ENCODE peak calls at places on chromosomes 11 and 22, in eight cellular contexts. P is uterus, B is fibroblast of mammary gland, Q is cardiac fibroblast, M is osteocyte, C is nephron progenitor cell, D is progenitor cell of endocrine pancreas, R is BE2C. F is an unnamed sample.

GRCh38 chr11:61290905-61291690 is 4.0 kb downstream of the VWCE start:
- DNase-seq in P (no peak), B (no peak), Q (no peak), M (no peak), C (no peak), D (no peak), R (no peak), F (no peak)

GRCh38 chr22:19463491-19464469 is 15.2 kb downstream of the UFD1 start:
- DNase-seq in P (no peak), B (peak), Q (no peak), M (no peak), C (no peak), D (no peak), R (peak), F (no peak)

GRCh38 chr11:27497911-27498310 is 8.7 kb downstream of the LIN7C start:
- DNase-seq in P (no peak), B (no peak), Q (no peak), M (no peak), C (no peak), D (no peak), R (no peak), F (no peak)

GRCh38 chr22:25629613-25630012 is 65.1 kb downstream of the GRK3 start:
- DNase-seq in P (no peak), B (no peak), Q (no peak), M (no peak), C (no peak), D (no peak), R (no peak), F (no peak)

GRCh38 chr11:126176853-126177470 is 34.5 kb downstream of the RPUSD4 start:
- DNase-seq in P (no peak), B (no peak), Q (no peak), M (no peak), C (no peak), D (no peak), R (no peak), F (no peak)

GRCh38 chr11:131537729-131538128 is 167.3 kb downstream of the NTM start:
- DNase-seq in P (no peak), B (no peak), Q (no peak), M (no peak), C (no peak), D (no peak), R (no peak), F (no peak)

GRCh38 chr11:68412593-68413475 is 47.7 kb upstream of the PPP6R3 start:
- DNase-seq in P (peak), B (peak), Q (peak), M (no peak), C (no peak), D (no peak), R (no peak), F (no peak)

GRCh38 chr11:122108192-122108799 is 7.7 kb downstream of the BLID start:
- DNase-seq in P (peak), B (peak), Q (peak), M (no peak), C (peak), D (no peak), R (peak), F (no peak)

GRCh38 chr11:34433899-34434298 is 4.8 kb upstream of the CAT start:
- DNase-seq in P (no peak), B (no peak), Q (no peak), M (no peak), C (no peak), D (no peak), R (no peak), F (no peak)

GRCh38 chr11:59173080-59173963 is 1.4 kb downstream of the DTX4 start:
- DNase-seq in P (peak), B (no peak), Q (peak), M (peak), C (peak), D (peak), R (no peak), F (no peak)

GRCh38 chr11:126422446-126422845 is 67.0 kb downstream of the ST3GAL4 start:
- DNase-seq in P (no peak), B (no peak), Q (no peak), M (no peak), C (no peak), D (no peak), R (no peak), F (no peak)

GRCh38 chr11:4041731-4042391 is 52.7 kb upstream of the RRM1 start:
- DNase-seq in P (no peak), B (peak), Q (peak), M (no peak), C (no peak), D (no peak), R (no peak), F (no peak)

GRCh38 chr11:57499413-57499982 is 16.0 kb downstream of the SLC43A1 start:
- DNase-seq in P (peak), B (peak), Q (peak), M (peak), C (peak), D (peak), R (peak), F (peak)

GRCh38 chr22:17098379-17098819 is 13.6 kb downstream of the IL17RA start:
- DNase-seq in P (no peak), B (no peak), Q (no peak), M (no peak), C (no peak), D (no peak), R (no peak), F (no peak)

GRCh38 chr11:128555606-128556005 is 31.8 kb downstream of the ETS1 start:
- DNase-seq in P (no peak), B (peak), Q (peak), M (no peak), C (no peak), D (no peak), R (peak), F (no peak)
- TF ChIP-seq CTCF in P (no peak), B (peak), Q (peak), M (peak), C (no peak), D (peak), R (peak), F (no peak)

GRCh38 chr11:108587109-108587508 is 6.5 kb downstream of the EXPH5 start:
- DNase-seq in P (no peak), B (no peak), Q (no peak), M (no peak), C (no peak), D (no peak), R (no peak), F (no peak)

GRCh38 chr11:108586600-108586999 is 7.0 kb downstream of the EXPH5 start:
- DNase-seq in P (no peak), B (no peak), Q (no peak), M (no peak), C (no peak), D (no peak), R (no peak), F (no peak)

GRCh38 chr11:108584973-108585372 is 8.6 kb downstream of the EXPH5 start:
- DNase-seq in P (no peak), B (no peak), Q (no peak), M (no peak), C (no peak), D (no peak), R (no peak), F (no peak)

GRCh38 chr11:108589136-108589535 is 4.4 kb downstream of the EXPH5 start:
- DNase-seq in P (no peak), B (no peak), Q (no peak), M (no peak), C (no peak), D (no peak), R (no peak), F (no peak)

DNA sequence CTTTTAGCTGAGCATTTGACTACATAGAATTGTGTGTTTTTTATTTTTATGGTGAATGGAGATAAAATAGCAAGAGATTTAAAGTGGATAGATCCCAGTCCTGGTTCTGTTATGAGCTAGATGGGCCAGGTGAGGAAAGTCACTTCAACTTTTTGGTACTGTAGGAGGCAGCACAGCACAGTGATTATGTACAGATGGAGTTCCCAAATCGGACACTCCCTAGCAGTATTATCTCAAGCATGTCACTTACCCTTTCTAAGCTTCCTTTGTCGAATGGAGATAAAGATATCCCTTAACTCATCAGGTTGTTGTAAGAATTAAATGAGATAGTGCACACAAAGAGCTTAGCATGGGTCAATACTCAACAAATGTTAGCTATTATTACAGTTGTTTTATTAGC is 5.3 kb downstream of the EXPH5 start:
- DNase-seq in P (no peak), B (no peak), Q (no peak), M (no peak), C (no peak), D (no peak), R (no peak), F (no peak)
- TF ChIP-seq CTCF in P (no peak), B (no peak), Q (no peak), M (no peak), C (no peak), D (no peak), R (no peak), F (no peak)

GRCh38 chr11:117478926-117479325 is 151.3 kb downstream of the CEP164 start:
- DNase-seq in P (no peak), B (no peak), Q (no peak), M (no peak), C (no peak), D (no peak), R (no peak), F (no peak)

GRCh38 chr11:117480221-117480620 is 152.6 kb downstream of the CEP164 start:
- DNase-seq in P (no peak), B (no peak), Q (no peak), M (no peak), C (no peak), D (no peak), R (no peak), F (no peak)

GRCh38 chr11:117478126-117478856 is 150.6 kb downstream of the CEP164 start:
- DNase-seq in P (no peak), B (no peak), Q (no peak), M (no peak), C (no peak), D (no peak), R (no peak), F (no peak)

GRCh38 chr11:117477721-117478120 is 150.1 kb downstream of the CEP164 start:
- DNase-seq in P (no peak), B (no peak), Q (no peak), M (no peak), C (no peak), D (no peak), R (no peak), F (no peak)

GRCh38 chr11:117479372-117479771 is 151.7 kb downstream of the CEP164 start:
- DNase-seq in P (no peak), B (no peak), Q (no peak), M (no peak), C (no peak), D (no peak), R (no peak), F (no peak)
- TF ChIP-seq CTCF in P (no peak), B (no peak), Q (no peak), M (no peak), C (no peak), D (peak), R (no peak), F (no peak)

DNA sequence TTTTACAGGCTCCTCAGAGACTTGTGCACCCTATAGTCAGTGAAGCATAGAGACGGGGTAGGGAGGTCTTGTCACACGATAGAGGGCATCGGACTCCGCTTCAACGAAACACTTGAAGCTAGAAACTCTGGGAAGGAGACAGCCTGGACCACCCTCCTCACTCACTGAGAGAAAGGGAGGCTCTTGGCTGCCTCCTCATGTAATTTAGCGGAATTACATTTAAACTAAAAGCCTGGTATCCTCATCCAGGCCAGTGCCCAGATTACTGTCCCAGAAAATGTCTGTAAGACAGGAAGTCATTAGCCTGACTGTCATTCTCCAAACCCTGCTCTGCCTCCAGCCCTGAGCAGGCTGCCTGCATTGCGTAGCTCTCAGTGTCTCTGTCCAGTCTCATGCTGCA is 36.0 kb downstream of the TTLL1 start:
- DNase-seq in P (no peak), B (no peak), Q (no peak), M (no peak), C (no peak), D (no peak), R (no peak), F (no peak)
- TF ChIP-seq CTCF in P (no peak), B (peak), Q (peak), M (peak), C (peak), D (peak), R (peak), F (no peak)

GRCh38 chr22:48783821-48784266 is 1043.8 kb downstream of the BRD1 start:
- DNase-seq in P (no peak), B (no peak), Q (no peak), M (peak), C (no peak), D (no peak), R (no peak), F (peak)

GRCh38 chr22:48781868-48782267 is 1045.8 kb downstream of the BRD1 start:
- DNase-seq in P (no peak), B (no peak), Q (no peak), M (peak), C (no peak), D (no peak), R (no peak), F (peak)

GRCh38 chr22:48781391-48781790 is 1046.3 kb downstream of the BRD1 start:
- DNase-seq in P (no peak), B (no peak), Q (no peak), M (peak), C (no peak), D (no peak), R (no peak), F (peak)

GRCh38 chr22:48782326-48782725 is 1045.3 kb downstream of the BRD1 start:
- DNase-seq in P (no peak), B (no peak), Q (no peak), M (peak), C (no peak), D (no peak), R (no peak), F (no peak)

GRCh38 chr22:48782817-48783511 is 1044.7 kb downstream of the BRD1 start:
- DNase-seq in P (no peak), B (no peak), Q (no peak), M (peak), C (no peak), D (no peak), R (no peak), F (peak)
- TF ChIP-seq CTCF in P (no peak), B (no peak), Q (no peak), M (peak), C (peak), D (peak), R (peak), F (no peak)

GRCh38 chr11:84890706-84891105 is 736.4 kb downstream of the DLG2 start:
- DNase-seq in P (no peak), B (peak), Q (no peak), M (no peak), C (peak), D (no peak), R (no peak), F (no peak)

GRCh38 chr11:84884836-84885235 is 742.3 kb downstream of the DLG2 start:
- DNase-seq in P (no peak), B (no peak), Q (no peak), M (no peak), C (no peak), D (no peak), R (no peak), F (no peak)

GRCh38 chr11:84889556-84889955 is 737.6 kb downstream of the DLG2 start:
- DNase-seq in P (no peak), B (no peak), Q (no peak), M (no peak), C (no peak), D (no peak), R (no peak), F (no peak)

GRCh38 chr11:84887055-84887629 is 740.0 kb downstream of the DLG2 start:
- DNase-seq in P (no peak), B (peak), Q (no peak), M (no peak), C (no peak), D (no peak), R (no peak), F (no peak)

GRCh38 chr11:84886344-84886743 is 740.8 kb downstream of the DLG2 start:
- DNase-seq in P (no peak), B (peak), Q (peak), M (no peak), C (no peak), D (no peak), R (no peak), F (no peak)
- TF ChIP-seq CTCF in P (no peak), B (no peak), Q (no peak), M (no peak), C (no peak), D (no peak), R (no peak), F (no peak)

DNA sequence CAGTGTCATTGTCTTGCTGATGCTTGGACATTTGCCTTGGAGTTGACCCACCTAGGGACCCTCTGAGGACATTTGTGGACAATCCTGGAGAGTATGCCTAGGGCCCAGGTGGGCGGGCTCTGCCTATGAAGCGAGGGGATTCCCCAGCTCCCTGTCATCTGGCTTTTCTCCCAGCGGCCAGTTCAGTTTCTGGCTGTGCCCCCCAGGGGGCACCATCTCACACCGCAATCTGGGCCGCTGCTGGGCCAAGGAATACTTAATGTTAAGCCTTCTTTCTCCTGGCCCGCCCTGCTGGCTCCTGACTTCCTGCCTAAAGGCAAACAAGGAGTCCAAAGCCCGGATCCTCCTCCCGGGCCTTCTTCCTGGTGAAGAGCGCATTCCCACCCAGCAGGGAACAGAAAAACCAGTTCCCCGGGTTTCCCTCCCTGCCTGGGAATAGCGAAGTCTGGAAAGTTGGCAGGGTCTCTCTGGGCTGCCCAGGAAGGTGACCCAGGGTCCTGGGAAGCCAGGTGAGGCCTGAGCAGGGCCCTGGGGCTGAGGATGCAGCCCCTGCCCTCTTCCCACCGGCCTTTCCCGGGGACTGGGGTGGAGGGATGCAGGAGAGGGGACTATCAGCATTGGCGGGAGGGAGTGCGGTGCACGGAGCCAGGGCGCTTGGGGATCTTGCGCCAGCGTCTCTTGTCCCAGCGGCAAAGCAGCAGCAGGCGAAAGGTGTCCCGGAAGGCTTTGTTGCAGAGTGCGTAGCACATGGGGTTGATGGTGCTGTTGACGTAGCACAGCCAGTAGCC is 11.9 kb downstream of the CHRM1 start:
- DNase-seq in P (peak), B (peak), Q (peak), M (no peak), C (peak), D (peak), R (peak), F (no peak)
- TF ChIP-seq CTCF in P (peak), B (peak), Q (peak), M (peak), C (peak), D (peak), R (peak), F (peak)

DNA sequence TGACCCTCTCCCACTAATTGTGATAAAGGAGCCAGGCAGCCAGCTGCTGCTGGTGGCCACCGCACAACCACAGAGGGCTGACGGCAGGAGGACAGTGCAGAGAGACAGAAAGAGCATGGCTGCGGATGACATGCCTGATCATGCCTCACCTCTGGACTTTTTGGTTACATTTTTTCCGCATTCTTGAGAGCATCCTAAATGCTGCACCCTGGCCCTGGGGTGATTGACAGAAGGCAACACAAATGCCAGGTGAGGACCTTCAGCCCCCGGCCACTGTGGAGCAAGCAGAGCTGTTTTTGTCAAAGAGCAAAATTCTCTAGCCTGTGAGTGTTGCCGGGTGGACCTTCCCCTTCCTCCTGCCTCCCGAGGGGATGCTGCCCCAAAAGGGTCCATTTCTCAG is 78.5 kb downstream of the RPS6KA4 start:
- DNase-seq in P (no peak), B (no peak), Q (no peak), M (no peak), C (no peak), D (no peak), R (no peak), F (no peak)
- TF ChIP-seq CTCF in P (no peak), B (no peak), Q (no peak), M (no peak), C (no peak), D (no peak), R (no peak), F (no peak)

GRCh38 chr22:22169923-22170322 is 74.7 kb upstream of the VPREB1 start:
- DNase-seq in P (no peak), B (no peak), Q (no peak), M (no peak), C (no peak), D (no peak), R (no peak), F (no peak)
- TF ChIP-seq CTCF in P (no peak), B (no peak), Q (no peak), M (no peak), C (no peak), D (no peak), R (no peak), F (no peak)

GRCh38 chr22:42400811-42401547 is 31.2 kb downstream of the NFAM1 start:
- DNase-seq in P (no peak), B (no peak), Q (no peak), M (peak), C (no peak), D (no peak), R (no peak), F (no peak)

GRCh38 chr22:42399315-42400271 is 32.6 kb downstream of the NFAM1 start:
- DNase-seq in P (no peak), B (no peak), Q (no peak), M (no peak), C (peak), D (no peak), R (peak), F (no peak)

GRCh38 chr22:42397332-42398246 is 34.6 kb downstream of the NFAM1 start:
- DNase-seq in P (no peak), B (no peak), Q (no peak), M (no peak), C (no peak), D (no peak), R (no peak), F (no peak)

GRCh38 chr22:42401562-42402334 is 30.5 kb downstream of the NFAM1 start:
- DNase-seq in P (no peak), B (no peak), Q (no peak), M (no peak), C (no peak), D (no peak), R (no peak), F (no peak)

GRCh38 chr22:42396621-42397331 is 35.4 kb downstream of the NFAM1 start:
- DNase-seq in P (no peak), B (no peak), Q (no peak), M (no peak), C (no peak), D (no peak), R (no peak), F (no peak)
- TF ChIP-seq CTCF in P (no peak), B (no peak), Q (no peak), M (no peak), C (no peak), D (no peak), R (no peak), F (no peak)